ENCODE peak calls at places on chromosome 14, in ten cellular contexts. X is ascending aorta, M is psoas muscle, B is testis, E is PC-9, J is mesenchymal stem cell, S is ovary, K is heart right ventricle, D is neuronal stem cell, C is fibroblast of lung. I is an unnamed sample. For H3K4me1 and H3K27me3, the result is how much of the 10 kb centered on the place peaks cover.

GRCh38 chr14:21352587-21352986 is 31.2 kb downstream of the SUPT16H start:
- DNase-seq in X (no peak), M (no peak), B (no peak), E (no peak), J (no peak), S (no peak), K (no peak), D (no peak), C (no peak), I (no peak)

GRCh38 chr14:23137221-23138172 is 18.4 kb upstream of the CEBPE start:
- DNase-seq in X (no peak), M (no peak), B (no peak), E (no peak), J (no peak), S (no peak), K (no peak), D (no peak), C (no peak), I (no peak)

GRCh38 chr14:74426202-74426582 is at the start of gene SYNDIG1L:
- DNase-seq in X (no peak), M (no peak), B (no peak), E (no peak), J (no peak), S (no peak), K (no peak), D (no peak), C (no peak), I (no peak)

GRCh38 chr14:96205059-96205993 is 687 bp downstream of the BDKRB2 start:
- DNase-seq in X (no peak), M (no peak), B (no peak), E (no peak), J (no peak), S (no peak), K (no peak), D (no peak), C (no peak), I (no peak)

GRCh38 chr14:41873379-41874034 is 266.8 kb downstream of the LRFN5 start:
- DNase-seq in X (no peak), M (no peak), B (no peak), E (no peak), J (peak), S (no peak), K (no peak), D (no peak), C (peak), I (peak)

GRCh38 chr14:101196051-101196450 is 292.5 kb upstream of the RTL1 start:
- DNase-seq in X (no peak), M (no peak), B (no peak), E (no peak), J (no peak), S (peak), K (no peak), D (no peak), C (no peak), I (no peak)

GRCh38 chr14:104425171-104425681 is 154.3 kb upstream of the C14orf180 start:
- DNase-seq in X (no peak), M (no peak), B (no peak), E (no peak), J (no peak), S (no peak), K (no peak), D (no peak), C (no peak), I (no peak)

GRCh38 chr14:77989441-77989891 is 180.7 kb upstream of the NRXN3 start:
- DNase-seq in X (no peak), M (no peak), B (no peak), E (no peak), J (no peak), S (no peak), K (peak), D (no peak), C (no peak), I (no peak)

GRCh38 chr14:59333668-59334067 is 131.5 kb downstream of the GPR135 start:
- DNase-seq in X (no peak), M (no peak), B (no peak), E (no peak), J (peak), S (no peak), K (no peak), D (no peak), C (peak), I (no peak)

GRCh38 chr14:34983148-34983760 is 462 bp downstream of the SRP54 start:
- DNase-seq in X (no peak), M (no peak), B (no peak), E (no peak), J (no peak), S (no peak), K (no peak), D (no peak), C (peak), I (no peak)

GRCh38 chr14:104749958-104750529 is 2.9 kb upstream of the SIVA1 start:
- DNase-seq in X (no peak), M (no peak), B (no peak), E (no peak), J (no peak), S (no peak), K (no peak), D (no peak), C (no peak), I (no peak)

GRCh38 chr14:99159341-99160340 is 112.4 kb downstream of the BCL11B start:
- DNase-seq in X (no peak), M (no peak), B (no peak), E (no peak), J (no peak), S (no peak), K (no peak), D (no peak), C (no peak), I (no peak)

GRCh38 chr14:55873229-55873628 is 245.0 kb upstream of the PELI2 start:
- DNase-seq in X (no peak), M (no peak), B (no peak), E (no peak), J (no peak), S (no peak), K (no peak), D (no peak), C (no peak), I (no peak)

GRCh38 chr14:50999726-51000125 is 55.4 kb upstream of the PYGL start:
- DNase-seq in X (no peak), M (no peak), B (no peak), E (no peak), J (no peak), S (no peak), K (no peak), D (no peak), C (no peak), I (peak)

GRCh38 chr14:99995700-99996356 is 69.4 kb upstream of the EVL start:
- DNase-seq in X (no peak), M (peak), B (peak), E (peak), J (peak), S (no peak), K (no peak), D (no peak), C (peak), I (peak)

GRCh38 chr14:77302926-77303325 is 17.8 kb downstream of the POMT2 start:
- DNase-seq in X (no peak), M (no peak), B (no peak), E (peak), J (peak), S (no peak), K (no peak), D (no peak), C (peak), I (no peak)

GRCh38 chr14:67636361-67636919 is 16.7 kb downstream of the ARG2 start:
- DNase-seq in X (no peak), M (no peak), B (no peak), E (no peak), J (peak), S (no peak), K (no peak), D (no peak), C (peak), I (no peak)

GRCh38 chr14:98949506-98950135 is 322.4 kb downstream of the BCL11B start:
- DNase-seq in X (no peak), M (peak), B (no peak), E (no peak), J (no peak), S (no peak), K (no peak), D (no peak), C (no peak), I (no peak)

GRCh38 chr14:74620497-74620921 is 8.5 kb upstream of the LTBP2 start:
- DNase-seq in X (no peak), M (no peak), B (no peak), E (peak), J (peak), S (no peak), K (no peak), D (no peak), C (peak), I (peak)

GRCh38 chr14:63891148-63891964 is 38.6 kb downstream of the SYNE2 start:
- DNase-seq in X (no peak), M (no peak), B (peak), E (no peak), J (peak), S (peak), K (peak), D (no peak), C (peak), I (no peak)

DNA sequence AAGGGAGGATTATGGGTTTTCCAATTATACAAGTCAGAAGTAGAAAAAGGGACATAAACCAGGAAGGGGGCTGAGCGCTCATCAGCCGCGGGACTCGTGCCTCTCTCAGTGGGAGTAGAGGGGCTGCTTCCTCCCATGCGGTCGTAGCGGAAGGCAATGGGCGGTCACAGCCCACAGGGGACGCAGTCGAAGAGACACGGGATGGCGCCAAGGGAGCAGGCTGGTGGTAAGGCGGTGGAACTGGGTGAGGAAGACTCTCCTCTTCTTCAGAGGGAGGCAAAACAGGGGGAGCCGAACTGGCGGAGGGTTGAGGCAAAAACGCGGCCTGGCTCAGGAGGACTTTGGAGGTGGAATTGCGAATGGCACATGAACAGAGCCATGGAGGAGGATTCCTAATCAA is 677.7 kb downstream of the TMEM121 start:
- DNase-seq in X (no peak), M (no peak), B (no peak), E (no peak), J (no peak), S (no peak), K (no peak), D (no peak), C (no peak), I (no peak)
- H3K4me1 ChIP-seq in X (under half), M (under half), B (under half), E (under half), J (under half), S (under half), K (under half), D (under half), C (under half), I (under half)

GRCh38 chr14:54221971-54222370 is 174.8 kb upstream of the CDKN3 start:
- DNase-seq in X (no peak), M (no peak), B (no peak), E (no peak), J (no peak), S (no peak), K (no peak), D (no peak), C (no peak), I (no peak)
- H3K27me3 ChIP-seq in X (under half), M (under half), B (under half), E (under half), J (under half), S (under half), K (half or more), D (under half), C (under half), I (under half)

GRCh38 chr14:72925171-72925759 is 999 bp upstream of the DCAF4 start:
- DNase-seq in X (no peak), M (no peak), B (peak), E (no peak), J (no peak), S (peak), K (no peak), D (no peak), C (no peak), I (no peak)
- H3K4me3 ChIP-seq in X (no peak), M (peak), B (peak), E (peak), J (peak), S (peak), K (no peak), D (peak), C (no peak), I (peak)

GRCh38 chr14:89422181-89422951 is 5.3 kb upstream of the FOXN3 start:
- DNase-seq in X (no peak), M (no peak), B (no peak), E (peak), J (no peak), S (no peak), K (no peak), D (no peak), C (peak), I (no peak)

GRCh38 chr14:89419973-89420482 is 3.0 kb upstream of the FOXN3 start:
- DNase-seq in X (no peak), M (no peak), B (no peak), E (no peak), J (no peak), S (no peak), K (no peak), D (no peak), C (no peak), I (no peak)

GRCh38 chr14:89420502-89420901 is 3.5 kb upstream of the FOXN3 start:
- DNase-seq in X (no peak), M (no peak), B (no peak), E (no peak), J (no peak), S (no peak), K (no peak), D (no peak), C (no peak), I (no peak)

GRCh38 chr14:89424241-89424640 is 7.2 kb upstream of the FOXN3 start:
- DNase-seq in X (no peak), M (no peak), B (no peak), E (no peak), J (no peak), S (no peak), K (no peak), D (no peak), C (no peak), I (no peak)

DNA sequence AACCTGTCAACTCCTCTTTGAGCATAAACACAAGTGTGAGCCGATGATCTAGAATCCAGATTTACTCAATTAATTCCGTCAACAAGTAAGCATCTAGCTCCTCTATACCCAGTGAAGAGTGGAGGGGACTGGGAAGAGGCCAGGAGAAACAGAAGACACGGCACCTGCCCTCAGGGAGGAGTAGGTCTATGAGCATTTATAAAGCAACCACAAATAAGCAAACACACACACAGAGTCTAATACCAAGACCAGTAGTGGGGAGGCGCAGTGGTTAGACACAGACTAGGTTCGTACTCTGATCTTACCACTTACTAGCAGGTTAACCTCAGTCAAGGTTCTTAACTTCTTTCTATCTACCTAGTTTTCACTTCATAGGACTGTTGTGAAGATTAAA is 5.9 kb upstream of the FOXN3 start:
- DNase-seq in X (no peak), M (no peak), B (no peak), E (no peak), J (no peak), S (no peak), K (no peak), D (no peak), C (no peak), I (no peak)
- H3K4me1 ChIP-seq in X (under half), M (under half), B (under half), E (under half), J (under half), S (under half), K (half or more), D (under half), C (under half), I (under half)